ENCODE peak calls at places on chromosomes 6 and 20, in five cellular contexts. X, N, C, T and H are unnamed samples.

GRCh38 chr20:24950128-24950835 is 1.2 kb downstream of the CST7 start:
- DNase-seq in X (no peak), T (no peak), N (no peak), C (no peak), H (no peak)

GRCh38 chr6:25022140-25022553 is 86.4 kb upstream of the RIPOR2 start:
- DNase-seq in X (no peak), C (no peak), N (peak), T (no peak), H (no peak)

GRCh38 chr6:132298344-132298949 is 102.8 kb downstream of the MOXD1 start:
- DNase-seq in T (peak), X (peak), C (peak), N (peak), H (no peak)

GRCh38 chr6:112044856-112045255 is 9.0 kb upstream of the CCN6 start:
- DNase-seq in C (no peak), T (no peak), X (no peak), N (peak), H (no peak)

GRCh38 chr6:34834789-34835518 is 43.1 kb downstream of the BLTP3A start:
- DNase-seq in X (no peak), C (no peak), N (peak), T (no peak), H (no peak)

GRCh38 chr6:24691550-24691949 is 24.7 kb downstream of the ACOT13 start:
- DNase-seq in T (no peak), X (no peak), N (no peak), C (no peak), H (no peak)

GRCh38 chr6:134174790-134175531 is 122.5 kb upstream of the SLC2A12 start:
- DNase-seq in X (peak), C (peak), N (peak), T (peak), H (peak)

GRCh38 chr20:3479025-3479424 is 8.2 kb downstream of the ATRN start:
- DNase-seq in N (no peak), T (no peak), C (no peak), X (no peak), H (no peak)

GRCh38 chr20:14723614-14724013 is 386.2 kb upstream of the FLRT3 start:
- DNase-seq in T (no peak), N (no peak), C (no peak), X (no peak), H (no peak)

GRCh38 chr20:49278817-49279676 is 1.2 kb upstream of the ZNFX1 start:
- DNase-seq in C (no peak), X (no peak), N (no peak), T (peak), H (no peak)

GRCh38 chr6:16396497-16397319 is 158.3 kb downstream of the GMPR start:
- DNase-seq in C (no peak), T (no peak), X (no peak), N (no peak), H (no peak)

GRCh38 chr20:63102720-63103375 is 96.1 kb upstream of the BHLHE23 start:
- DNase-seq in T (no peak), C (no peak), X (peak), N (no peak), H (no peak)

GRCh38 chr20:37839432-37839827 is 63.5 kb upstream of the VSTM2L start:
- DNase-seq in N (no peak), C (no peak), T (no peak), X (no peak), H (no peak)

DNA sequence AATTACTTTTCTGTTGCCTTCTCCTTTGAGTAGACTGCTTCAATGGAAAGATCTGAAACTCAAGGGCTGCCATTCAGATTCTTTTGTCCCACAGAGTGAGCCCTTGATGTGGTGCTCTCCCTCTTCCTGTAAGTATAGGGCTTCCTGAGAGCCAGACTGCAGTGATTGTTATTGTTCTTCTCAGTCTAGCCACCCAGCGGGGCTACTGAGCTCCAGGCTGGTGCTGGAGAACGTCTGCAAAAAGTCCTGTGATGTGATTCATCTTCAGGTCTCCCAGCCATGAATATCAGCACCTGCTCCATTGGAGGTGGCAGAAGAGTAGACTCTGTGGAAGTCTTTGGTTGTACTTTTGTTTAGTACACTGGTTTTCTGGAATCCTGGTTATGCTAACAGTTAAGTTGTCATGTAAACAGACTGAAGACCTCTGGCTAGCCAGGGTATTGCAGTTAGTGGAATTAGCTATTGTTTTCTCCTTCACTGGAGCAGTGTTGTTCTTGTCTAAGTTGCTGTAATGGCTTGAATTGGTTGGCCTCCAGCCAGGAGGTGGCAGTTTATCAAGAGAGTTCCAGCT is 240.9 kb downstream of the COL12A1 start:
- DNase-seq in X (no peak), T (no peak), C (no peak), N (no peak), H (no peak)
- TF ChIP-seq CTCF in X (no peak), T (no peak), C (no peak), N (no peak), H (no peak)

GRCh38 chr6:56173228-56173627 is 74.2 kb downstream of the COL21A1 start:
- DNase-seq in C (no peak), T (no peak), X (no peak), N (no peak), H (no peak)

GRCh38 chr6:56176741-56177140 is 70.6 kb downstream of the COL21A1 start:
- DNase-seq in N (no peak), C (no peak), T (no peak), X (no peak), H (no peak)

GRCh38 chr6:56169366-56169765 is 78.0 kb downstream of the COL21A1 start:
- DNase-seq in T (no peak), X (no peak), C (no peak), N (peak), H (no peak)

GRCh38 chr6:56168601-56169000 is 78.8 kb downstream of the COL21A1 start:
- DNase-seq in N (peak), X (no peak), C (no peak), T (no peak), H (no peak)

GRCh38 chr6:56172144-56172543 is 75.2 kb downstream of the COL21A1 start:
- DNase-seq in N (no peak), X (no peak), C (no peak), T (no peak), H (no peak)
- TF ChIP-seq CTCF in N (peak), X (no peak), C (no peak), T (no peak), H (no peak)

DNA sequence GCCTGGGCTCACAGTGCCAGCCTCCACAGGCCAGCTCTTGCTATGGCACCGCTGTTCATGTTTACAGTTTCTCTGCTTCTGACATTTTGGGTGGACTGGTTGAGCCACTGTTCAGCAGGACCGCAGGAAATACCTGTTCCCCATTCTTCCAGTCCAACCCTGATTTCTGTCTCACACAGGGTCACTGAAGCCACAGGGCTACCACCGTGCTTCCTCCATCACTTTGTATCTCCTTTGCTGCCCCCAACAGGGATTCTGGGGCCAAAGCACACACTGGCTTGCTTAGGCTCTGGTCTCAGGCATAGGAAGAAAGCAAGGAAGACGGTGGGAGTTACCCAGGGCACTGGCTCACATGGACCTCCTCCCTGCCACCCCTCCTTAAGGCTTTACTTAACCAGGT is 164.5 kb downstream of the UNC5CL start:
- DNase-seq in N (no peak), T (no peak), X (no peak), C (no peak), H (no peak)
- TF ChIP-seq CTCF in N (peak), T (no peak), X (no peak), C (no peak), H (no peak)

DNA sequence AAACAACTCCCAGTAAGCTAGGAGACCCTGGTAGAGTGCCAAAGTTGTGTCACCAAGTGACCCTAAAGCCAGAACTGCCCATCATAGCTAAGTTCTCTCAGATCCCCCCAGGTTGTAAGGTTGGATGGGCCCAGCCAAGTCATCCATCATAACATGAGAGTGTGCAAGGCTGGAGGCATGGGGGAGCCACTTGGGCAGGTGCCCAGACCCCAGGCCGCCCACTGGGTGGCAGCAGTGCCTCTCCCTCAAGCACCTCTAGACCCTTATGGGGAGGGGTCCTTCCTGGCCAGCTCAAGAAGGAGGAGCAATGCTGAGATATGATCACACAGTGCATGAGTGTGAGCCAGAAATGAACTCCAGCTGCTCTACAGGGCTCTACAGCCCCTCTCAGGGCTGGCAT is 154.5 kb downstream of the MYLK4 start:
- DNase-seq in N (no peak), T (no peak), X (no peak), C (no peak), H (no peak)
- TF ChIP-seq CTCF in N (no peak), T (no peak), X (no peak), C (peak), H (peak)

GRCh38 chr6:105302617-105303128 is 100.2 kb downstream of the PREP start:
- DNase-seq in C (no peak), N (no peak), X (no peak), T (no peak), H (no peak)
- TF ChIP-seq CTCF in C (no peak), N (peak), X (no peak), T (no peak), H (no peak)

GRCh38 chr20:34468956-34469355 is 47.3 kb upstream of the DYNLRB1 start:
- DNase-seq in T (no peak), X (no peak), C (no peak), N (no peak), H (no peak)

GRCh38 chr20:34475979-34476736 is 40.1 kb upstream of the DYNLRB1 start:
- DNase-seq in C (peak), N (no peak), X (peak), T (no peak), H (no peak)

GRCh38 chr20:34472246-34472925 is 43.8 kb upstream of the DYNLRB1 start:
- DNase-seq in N (peak), T (no peak), C (no peak), X (no peak), H (no peak)

GRCh38 chr20:34473262-34473883 is 42.8 kb upstream of the DYNLRB1 start:
- DNase-seq in C (peak), N (peak), X (no peak), T (peak), H (peak)
- TF ChIP-seq CTCF in C (no peak), N (peak), X (no peak), T (no peak), H (peak)

DNA sequence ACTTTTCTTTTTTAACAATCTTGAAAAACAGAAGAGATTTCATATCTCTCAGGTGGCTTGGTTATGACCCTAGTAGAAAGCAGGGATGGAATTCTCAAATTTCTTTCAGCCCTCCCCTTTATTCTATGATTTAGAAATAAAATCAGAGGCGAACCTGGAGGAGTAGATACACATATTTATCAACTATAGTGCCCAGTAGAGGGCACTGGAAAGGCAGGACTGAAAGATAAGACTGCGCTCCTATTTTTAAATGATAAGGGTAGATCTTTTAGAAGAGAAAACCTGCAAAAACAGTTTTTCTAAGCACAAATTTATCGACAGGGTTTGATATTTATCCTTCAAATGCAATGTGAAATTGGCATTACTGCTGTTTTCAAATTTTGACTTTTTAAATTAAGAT is 1296.6 kb downstream of the EPHA7 start:
- DNase-seq in N (no peak), T (no peak), X (no peak), C (no peak), H (no peak)
- TF ChIP-seq CTCF in N (peak), T (no peak), X (no peak), C (peak), H (peak)

DNA sequence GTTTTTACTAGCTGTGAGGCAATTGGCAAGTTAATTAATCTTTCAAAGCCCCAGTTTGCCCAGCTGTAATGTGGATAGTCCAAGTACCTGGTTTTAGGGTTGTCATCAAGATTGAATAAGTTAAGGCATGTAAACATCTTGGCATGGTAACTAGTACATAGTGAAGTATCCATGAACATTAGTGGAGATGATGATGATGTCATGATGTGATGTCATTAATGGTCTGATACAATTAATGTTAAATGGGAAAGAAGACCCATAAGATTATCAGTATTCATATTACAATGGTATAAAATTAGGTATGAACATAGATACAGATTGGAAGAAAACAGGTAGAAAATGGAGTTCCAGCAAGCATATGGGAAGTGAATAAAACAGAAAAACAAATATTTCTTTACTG is 5.3 kb downstream of the EPB41L1 start:
- DNase-seq in T (no peak), N (no peak), C (no peak), X (no peak), H (no peak)
- TF ChIP-seq CTCF in T (no peak), N (no peak), C (no peak), X (no peak), H (no peak)

GRCh38 chr6:46706464-46706863 is 18.8 kb downstream of the TDRD6 start:
- DNase-seq in N (peak), C (no peak), T (no peak), X (no peak), H (no peak)

DNA sequence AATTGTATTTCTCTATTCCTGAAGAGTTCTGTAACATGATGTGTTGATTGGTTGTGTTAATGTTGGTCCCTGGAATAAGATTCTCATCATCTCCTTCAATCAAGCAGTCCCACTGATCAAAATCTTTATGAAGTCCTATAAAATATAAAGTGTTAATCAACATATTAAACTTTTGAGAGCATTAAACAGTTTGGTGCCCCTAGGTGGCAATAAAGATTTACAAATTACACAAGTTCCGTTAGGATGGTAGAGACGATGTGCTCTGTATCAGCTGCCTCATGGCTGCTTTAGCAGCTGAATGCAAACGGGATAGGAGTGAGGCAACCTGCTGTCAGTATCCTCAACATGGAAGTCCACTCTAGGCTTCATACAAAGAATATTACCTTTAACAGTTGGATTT is 16.9 kb downstream of the TDRD6 start:
- DNase-seq in T (no peak), C (no peak), X (no peak), N (peak), H (no peak)
- TF ChIP-seq CTCF in T (no peak), C (peak), X (no peak), N (peak), H (no peak)

GRCh38 chr6:33272358-33273128 is 668 bp downstream of the RPS18 start:
- DNase-seq in X (no peak), C (no peak), N (no peak), T (no peak), H (no peak)
- TF ChIP-seq CTCF in X (no peak), C (no peak), N (no peak), T (no peak), H (no peak)